ENCODE peak calls at places on chromosomes 13 and 19, in six cellular contexts. O, Q, Z, K, R and A are unnamed samples.
A peak's percentile ranks its signal among the peaks of the same experiment; 100 is the strongest.

GRCh38 chr13:59409211-59409610 is 754.5 kb downstream of the DIAPH3 start:
- DNase-seq in O (peak; percentile 32), Q (no peak), Z (no peak), K (no peak), R (no peak), A (no peak)

GRCh38 chr19:30069535-30070197 is 127.6 kb downstream of the URI1 start:
- DNase-seq in O (no peak), Q (no peak), Z (no peak), K (no peak), R (no peak), A (no peak)

GRCh38 chr13:74675185-74675584 is 541.0 kb upstream of the KLF12 start:
- DNase-seq in O (peak; percentile 48), Q (no peak), Z (no peak), K (no peak), R (no peak), A (peak; percentile 77)

GRCh38 chr19:46134527-46134926 is 10.0 kb upstream of the IGFL3 start:
- DNase-seq in O (peak; percentile 66), Q (no peak), Z (no peak), K (no peak), R (no peak), A (no peak)

GRCh38 chr19:13884726-13885591 is 8.0 kb downstream of the NANOS3 start:
- DNase-seq in O (no peak), Q (peak; percentile 22), Z (no peak), K (no peak), R (no peak), A (peak; percentile 41)

GRCh38 chr13:31611214-31611613 is 128.1 kb upstream of the RXFP2 start:
- DNase-seq in O (no peak), Q (no peak), Z (no peak), K (no peak), R (no peak), A (no peak)

GRCh38 chr13:111175948-111176347 is 60.8 kb downstream of the ARHGEF7 start:
- DNase-seq in O (no peak), Q (no peak), Z (no peak), K (no peak), R (no peak), A (no peak)

GRCh38 chr13:89966524-89966923 is 1381.0 kb upstream of the MIR17HG start:
- DNase-seq in O (no peak), Q (no peak), Z (no peak), K (no peak), R (no peak), A (no peak)

GRCh38 chr19:35313614-35314013 is 15.4 kb upstream of the CD22 start:
- DNase-seq in O (no peak), Q (no peak), Z (no peak), K (no peak), R (no peak), A (peak; percentile 13)

GRCh38 chr13:63092461-63092860 is 1676.8 kb upstream of the PCDH20 start:
- DNase-seq in O (peak; percentile 5), Q (no peak), Z (no peak), K (no peak), R (no peak), A (no peak)

GRCh38 chr13:23667750-23668149 is 97.5 kb downstream of the TNFRSF19 start:
- DNase-seq in O (no peak), Q (no peak), Z (no peak), K (no peak), R (no peak), A (no peak)

GRCh38 chr19:42201489-42202289 is 15.8 kb downstream of the DEDD2 start:
- DNase-seq in O (no peak), Q (no peak), Z (no peak), K (no peak), R (peak; percentile 36), A (no peak)

GRCh38 chr19:7199613-7200533 is 94.3 kb downstream of the INSR start:
- DNase-seq in O (peak; percentile 17), Q (no peak), Z (no peak), K (no peak), R (no peak), A (peak; percentile 53)

GRCh38 chr19:23762884-23763711 is 4.4 kb upstream of the ZNF681 start:
- DNase-seq in O (peak; percentile 62), Q (peak; percentile 39), Z (peak; percentile 36), K (peak; percentile 77), R (peak; percentile 76), A (peak; percentile 89)

GRCh38 chr19:10701955-10702307 is 692 bp downstream of the QTRT1 start:
- DNase-seq in O (no peak), Q (no peak), Z (no peak), K (no peak), R (no peak), A (peak; percentile 24)

GRCh38 chr13:97506511-97506910 is 72.5 kb downstream of the RAP2A start:
- DNase-seq in O (peak; percentile 63), Q (no peak), Z (peak; percentile 8), K (no peak), R (no peak), A (no peak)

GRCh38 chr19:35216026-35216832 is 12.3 kb downstream of the FAM187B start:
- DNase-seq in O (peak; percentile 12), Q (no peak), Z (no peak), K (no peak), R (no peak), A (peak; percentile 68)

GRCh38 chr13:28046981-28047380 is 53.4 kb downstream of the FLT3 start:
- DNase-seq in O (peak; percentile 9), Q (no peak), Z (no peak), K (no peak), R (no peak), A (peak; percentile 89)

GRCh38 chr13:84491952-84492351 is 609.7 kb upstream of the SLITRK1 start:
- DNase-seq in O (no peak), Q (no peak), Z (no peak), K (no peak), R (no peak), A (no peak)

GRCh38 chr19:40055832-40056504 is at the start of gene ZNF780B:
- DNase-seq in O (peak; percentile 63), Q (peak; percentile 64), Z (peak; percentile 41), K (peak; percentile 56), R (peak; percentile 59), A (peak; percentile 64)